ENCODE peak calls at places on chromosomes 12 and 14, in seven cellular contexts. N is SK-N-DZ, K is lower leg skin, R is ovary, G is dorsolateral prefrontal cortex, D is epithelial cell of esophagus, P is astrocyte. Q is an unnamed sample.

GRCh38 chr12:22631863-22632463 is 7.0 kb downstream of the ETNK1 start:
- DNase-seq in N (no peak), K (no peak), R (no peak), G (no peak), D (no peak), P (no peak), Q (peak)

GRCh38 chr14:74140374-74140850 is 55.7 kb downstream of the LIN52 start:
- DNase-seq in N (peak), K (peak), R (no peak), G (no peak), D (no peak), P (no peak), Q (peak)

GRCh38 chr14:31966896-31967668 is 110.0 kb upstream of the ARHGAP5 start:
- DNase-seq in N (no peak), K (no peak), R (peak), G (no peak), D (no peak), P (no peak), Q (peak)

GRCh38 chr12:25020621-25021243 is 71.8 kb upstream of the BCAT1 start:
- DNase-seq in N (no peak), K (no peak), R (no peak), G (no peak), D (no peak), P (no peak), Q (no peak)

GRCh38 chr12:62523619-62524018 is 57.0 kb downstream of the MON2 start:
- DNase-seq in N (no peak), K (no peak), R (no peak), G (no peak), D (no peak), P (no peak), Q (no peak)

GRCh38 chr14:102891556-102891955 is 30.9 kb upstream of the AMN start:
- DNase-seq in N (no peak), K (no peak), R (no peak), G (no peak), D (peak), P (peak), Q (no peak)

GRCh38 chr12:108701779-108702435 is 29.4 kb downstream of the CORO1C start:
- DNase-seq in N (no peak), K (no peak), R (no peak), G (no peak), D (peak), P (peak), Q (no peak)

GRCh38 chr12:40515041-40515825 is 177.0 kb upstream of the CNTN1 start:
- DNase-seq in N (no peak), K (no peak), R (no peak), G (no peak), D (peak), P (peak), Q (no peak)

GRCh38 chr14:67251573-67252226 is 10.5 kb downstream of the PALS1 start:
- DNase-seq in N (no peak), K (no peak), R (no peak), G (no peak), D (no peak), P (peak), Q (no peak)

GRCh38 chr12:9372202-9372601 is 164.0 kb upstream of the PZP start:
- DNase-seq in N (no peak), K (no peak), R (no peak), G (no peak), D (peak), P (no peak), Q (no peak)

GRCh38 chr12:50822082-50822481 is 20.6 kb upstream of the TMPRSS12 start:
- DNase-seq in N (no peak), K (no peak), R (no peak), G (no peak), D (no peak), P (no peak), Q (no peak)

GRCh38 chr14:64707661-64708060 is 3.4 kb downstream of the PLEKHG3 start:
- DNase-seq in N (no peak), K (no peak), R (no peak), G (no peak), D (peak), P (peak), Q (no peak)